ENCODE peak calls at places on chromosome 10, in eight cellular contexts. G is AG09309; C is effector memory CD8-positive, alpha-beta T cell; B is NAMALWA; I is lung; W is non-pigmented ciliary epithelial cell; V is OCI-LY7; R is hepatocyte. N is an unnamed sample.

GRCh38 chr10:88782222-88782621 is 20.3 kb upstream of the LIPM start:
- DNase-seq in G (no peak), C (no peak), B (no peak), I (no peak), W (no peak), V (no peak), R (no peak), N (no peak)

GRCh38 chr10:76150139-76150885 is 718.9 kb downstream of the LRMDA start:
- DNase-seq in G (no peak), C (no peak), B (no peak), I (peak), W (no peak), V (no peak), R (peak), N (peak)

GRCh38 chr10:43687373-43687772 is 38.7 kb upstream of the ZNF32 start:
- DNase-seq in G (no peak), C (no peak), B (no peak), I (no peak), W (no peak), V (no peak), R (no peak), N (no peak)

GRCh38 chr10:95335933-95336699 is 45.3 kb upstream of the PDLIM1 start:
- DNase-seq in G (no peak), C (no peak), B (no peak), I (no peak), W (no peak), V (no peak), R (no peak), N (no peak)

GRCh38 chr10:91420868-91421267 is 10.7 kb downstream of the HECTD2 start:
- DNase-seq in G (no peak), C (no peak), B (no peak), I (no peak), W (no peak), V (no peak), R (no peak), N (peak)

GRCh38 chr10:14205246-14205645 is 125.5 kb downstream of the FRMD4A start:
- DNase-seq in G (no peak), C (no peak), B (no peak), I (no peak), W (no peak), V (no peak), R (no peak), N (no peak)

GRCh38 chr10:6009159-6009558 is 31.8 kb upstream of the IL15RA start:
- DNase-seq in G (peak), C (no peak), B (no peak), I (no peak), W (peak), V (no peak), R (no peak), N (no peak)

GRCh38 chr10:111128331-111129167 is 51.7 kb downstream of the ADRA2A start:
- DNase-seq in G (no peak), C (no peak), B (no peak), I (no peak), W (no peak), V (no peak), R (peak), N (peak)

GRCh38 chr10:131242007-131242406 is 69.5 kb downstream of the TCERG1L start:
- DNase-seq in G (no peak), C (no peak), B (peak), I (no peak), W (no peak), V (no peak), R (peak), N (peak)

GRCh38 chr10:82558208-82558607 is 683.2 kb downstream of the NRG3 start:
- DNase-seq in G (no peak), C (no peak), B (no peak), I (no peak), W (no peak), V (no peak), R (peak), N (peak)

GRCh38 chr10:69647101-69647500 is 17.1 kb downstream of the FAM241B start:
- DNase-seq in G (no peak), C (no peak), B (no peak), I (no peak), W (no peak), V (no peak), R (no peak), N (no peak)

GRCh38 chr10:48792121-48792520 is 107.4 kb downstream of the WDFY4 start:
- DNase-seq in G (no peak), C (no peak), B (no peak), I (no peak), W (no peak), V (no peak), R (no peak), N (no peak)

GRCh38 chr10:76302936-76303656 is 871.7 kb downstream of the LRMDA start:
- DNase-seq in G (no peak), C (no peak), B (no peak), I (no peak), W (no peak), V (no peak), R (no peak), N (peak)

GRCh38 chr10:51109821-51110533 is 35.7 kb downstream of the PRKG1 start:
- DNase-seq in G (peak), C (no peak), B (no peak), I (no peak), W (peak), V (no peak), R (no peak), N (no peak)

GRCh38 chr10:127277063-127277462 is 80.7 kb upstream of the INSYN2A start:
- DNase-seq in G (no peak), C (no peak), B (no peak), I (no peak), W (no peak), V (no peak), R (no peak), N (no peak)

GRCh38 chr10:130560079-130560478 is 423.9 kb downstream of the GLRX3 start:
- DNase-seq in G (no peak), C (no peak), B (no peak), I (no peak), W (no peak), V (no peak), R (no peak), N (peak)

GRCh38 chr10:60901561-60902235 is 42.3 kb downstream of the RHOBTB1 start:
- DNase-seq in G (no peak), C (no peak), B (no peak), I (no peak), W (no peak), V (no peak), R (no peak), N (no peak)

GRCh38 chr10:6008497-6009142 is 31.3 kb upstream of the IL15RA start:
- DNase-seq in G (no peak), C (no peak), B (no peak), I (no peak), W (no peak), V (no peak), R (no peak), N (no peak)

GRCh38 chr10:125795111-125795510 is 19.5 kb upstream of the MMP21 start:
- DNase-seq in G (no peak), C (no peak), B (no peak), I (no peak), W (no peak), V (no peak), R (no peak), N (no peak)

N was measured in mesendoderm.